ENCODE peak calls at places on chromosomes 4 and X, in five cellular contexts. H is ecto neural progenitor cell; X is endothelial cell; T is ureter; M is naive thymus-derived CD8-positive, alpha-beta T cell. F is an unnamed sample.

GRCh38 chr4:88005086-88005485 is 2.3 kb upstream of the PKD2 start:
- DNase-seq in H (no peak), M (no peak), T (no peak), X (no peak), F (no peak)

GRCh38 chrX:118502121-118502794 is 6.6 kb downstream of the DOCK11 start:
- DNase-seq in X (no peak), M (no peak), T (no peak), H (no peak), F (no peak)

GRCh38 chrX:109889289-109890006 is 113.5 kb upstream of the TMEM164 start:
- DNase-seq in T (no peak), M (no peak), H (no peak), X (peak), F (no peak)

GRCh38 chr4:150679767-150680088 is 97.8 kb downstream of the MAB21L2 start:
- DNase-seq in T (no peak), H (no peak), X (no peak), M (no peak), F (no peak)

GRCh38 chrX:19579485-19579884 is 64.2 kb upstream of the MAP3K15 start:
- DNase-seq in H (no peak), X (no peak), M (no peak), T (no peak), F (no peak)

GRCh38 chrX:130393451-130394074 is 8.1 kb upstream of the GPR119 start:
- DNase-seq in M (no peak), X (peak), H (peak), T (no peak), F (no peak)

GRCh38 chr4:186144596-186145569 is 40.4 kb downstream of the FAM149A start:
- DNase-seq in T (peak), M (no peak), X (peak), H (peak), F (no peak)

GRCh38 chr4:124203613-124204284 is 508.8 kb downstream of the ANKRD50 start:
- DNase-seq in M (no peak), H (no peak), T (no peak), X (no peak), F (no peak)

GRCh38 chr4:13535118-13535517 is 9.2 kb downstream of the NKX3-2 start:
- DNase-seq in X (no peak), H (no peak), M (no peak), T (no peak), F (no peak)

GRCh38 chrX:43958529-43958928 is 14.7 kb downstream of the NDP start:
- DNase-seq in H (no peak), M (no peak), X (peak), T (no peak), F (peak)

GRCh38 chr4:184143770-184144564 is 73.7 kb downstream of the ENPP6 start:
- DNase-seq in X (no peak), T (no peak), M (no peak), H (no peak), F (no peak)

GRCh38 chrX:15983034-15983433 is 128.4 kb upstream of the AP1S2 start:
- DNase-seq in M (no peak), H (no peak), T (no peak), X (no peak), F (no peak)

GRCh38 chr4:89221175-89221867 is 86.3 kb downstream of the GPRIN3 start:
- DNase-seq in X (no peak), M (no peak), T (no peak), H (no peak), F (no peak)

GRCh38 chrX:154019061-154019621 is 561 bp downstream of the IRAK1 start:
- DNase-seq in M (no peak), H (no peak), X (no peak), T (no peak), F (no peak)

GRCh38 chr4:168383510-168383909 is 65.0 kb upstream of the DDX60 start:
- DNase-seq in M (no peak), T (no peak), H (no peak), X (no peak), F (no peak)

GRCh38 chr4:3483471-3483921 is 20.4 kb downstream of the DOK7 start:
- DNase-seq in T (no peak), M (no peak), X (no peak), H (no peak), F (no peak)

GRCh38 chrX:54042609-54043010 is 1.7 kb downstream of the PHF8 start:
- DNase-seq in H (peak), M (peak), X (peak), T (peak), F (no peak)

GRCh38 chr4:15031197-15031596 is 28.9 kb downstream of the CPEB2 start:
- DNase-seq in M (no peak), H (no peak), T (no peak), X (no peak), F (no peak)

GRCh38 chr4:83083925-83084475 is 30.5 kb downstream of the PLAC8 start:
- DNase-seq in X (no peak), T (no peak), M (peak), H (no peak), F (no peak)

GRCh38 chr4:104907991-104908390 is 238.7 kb upstream of the TET2 start:
- DNase-seq in M (no peak), X (no peak), H (no peak), T (no peak), F (no peak)

GRCh38 chr4:14257903-14258302 is 630.4 kb upstream of the BOD1L1 start:
- DNase-seq in T (no peak), M (no peak), X (no peak), H (no peak), F (no peak)

GRCh38 chrX:110082156-110082555 is 79.2 kb downstream of the TMEM164 start:
- DNase-seq in H (no peak), X (no peak), M (no peak), T (no peak), F (peak)

GRCh38 chr4:23368081-23368697 is 521.7 kb downstream of the PPARGC1A start:
- DNase-seq in X (peak), H (peak), M (no peak), T (no peak), F (no peak)

GRCh38 chr4:158807696-158808095 is 38.9 kb downstream of the FNIP2 start:
- DNase-seq in H (no peak), T (no peak), X (no peak), M (no peak), F (no peak)

GRCh38 chr4:76772498-76773106 is 125.3 kb downstream of the SOWAHB start:
- DNase-seq in M (no peak), H (no peak), X (no peak), T (no peak), F (no peak)

GRCh38 chr4:80307774-80308465 is 27.6 kb upstream of the CFAP299 start:
- DNase-seq in T (no peak), M (no peak), H (no peak), X (no peak), F (peak)

GRCh38 chrX:1108451-1109445 is 103.7 kb downstream of the CRLF2 start:
- DNase-seq in T (no peak), X (no peak), M (no peak), H (peak), F (no peak)

GRCh38 chr4:106583567-106583966 is 215.0 kb upstream of the GIMD1 start:
- DNase-seq in H (no peak), M (no peak), T (no peak), X (no peak), F (peak)

GRCh38 chr4:61541474-61541873 is 341.3 kb downstream of the ADGRL3 start:
- DNase-seq in T (no peak), H (no peak), M (no peak), X (no peak), F (no peak)

GRCh38 chr4:88866862-88867550 is 169.4 kb upstream of the NAP1L5 start:
- DNase-seq in M (no peak), X (no peak), H (no peak), T (no peak), F (no peak)

GRCh38 chr4:132548463-132548862 is 600.6 kb upstream of the PCDH10 start:
- DNase-seq in M (no peak), X (no peak), T (no peak), H (no peak), F (no peak)

GRCh38 chr4:48575964-48576363 is 85.9 kb downstream of the ZAR1 start:
- DNase-seq in X (no peak), M (no peak), H (no peak), T (no peak), F (no peak)

GRCh38 chrX:9458516-9459078 is 6.3 kb upstream of the TBL1X start:
- DNase-seq in H (no peak), X (no peak), M (no peak), T (no peak), F (no peak)

F was measured in HS-5.